ENCODE peak calls at places on chromosomes 16 and 17, in ten cellular contexts. J, O, K, Q, N, M, F, S, P and V are unnamed samples.

GRCh38 chr17:28384281-28385036 is 13.0 kb downstream of the SARM1 start:
- DNase-seq in J (no peak), O (peak), K (peak), Q (no peak), N (no peak), M (peak), F (peak), S (no peak), P (peak), V (peak)

GRCh38 chr17:1087381-1088241 is 90.7 kb downstream of the TIMM22 start:
- DNase-seq in J (no peak), O (peak), K (peak), Q (peak), N (peak), M (no peak), F (no peak), S (no peak), P (no peak), V (no peak)

GRCh38 chr17:31753011-31753410 is 106.0 kb downstream of the COPRS start:
- DNase-seq in J (no peak), O (no peak), K (no peak), Q (no peak), N (no peak), M (no peak), F (no peak), S (no peak), P (no peak), V (no peak)

GRCh38 chr16:18811925-18812324 is 10.6 kb upstream of the ARL6IP1 start:
- DNase-seq in J (no peak), O (no peak), K (no peak), Q (no peak), N (no peak), M (no peak), F (no peak), S (no peak), P (no peak), V (no peak)

GRCh38 chr17:62614142-62614541 is 13.3 kb upstream of the MRC2 start:
- DNase-seq in J (no peak), O (peak), K (no peak), Q (peak), N (no peak), M (no peak), F (no peak), S (peak), P (no peak), V (no peak)

GRCh38 chr17:50661795-50662391 is 27.2 kb downstream of the ABCC3 start:
- DNase-seq in J (no peak), O (no peak), K (peak), Q (peak), N (peak), M (no peak), F (peak), S (peak), P (no peak), V (no peak)

GRCh38 chr16:86211800-86212199 is 298.5 kb upstream of the FOXF1 start:
- DNase-seq in J (no peak), O (no peak), K (no peak), Q (no peak), N (no peak), M (no peak), F (no peak), S (no peak), P (no peak), V (no peak)

GRCh38 chr17:65027305-65027704 is 29.2 kb downstream of the GNA13 start:
- DNase-seq in J (no peak), O (no peak), K (peak), Q (peak), N (no peak), M (peak), F (no peak), S (peak), P (peak), V (peak)

GRCh38 chr17:60840456-60840855 is 162.8 kb downstream of the BCAS3 start:
- DNase-seq in J (no peak), O (no peak), K (no peak), Q (no peak), N (no peak), M (no peak), F (no peak), S (peak), P (no peak), V (no peak)

DNA sequence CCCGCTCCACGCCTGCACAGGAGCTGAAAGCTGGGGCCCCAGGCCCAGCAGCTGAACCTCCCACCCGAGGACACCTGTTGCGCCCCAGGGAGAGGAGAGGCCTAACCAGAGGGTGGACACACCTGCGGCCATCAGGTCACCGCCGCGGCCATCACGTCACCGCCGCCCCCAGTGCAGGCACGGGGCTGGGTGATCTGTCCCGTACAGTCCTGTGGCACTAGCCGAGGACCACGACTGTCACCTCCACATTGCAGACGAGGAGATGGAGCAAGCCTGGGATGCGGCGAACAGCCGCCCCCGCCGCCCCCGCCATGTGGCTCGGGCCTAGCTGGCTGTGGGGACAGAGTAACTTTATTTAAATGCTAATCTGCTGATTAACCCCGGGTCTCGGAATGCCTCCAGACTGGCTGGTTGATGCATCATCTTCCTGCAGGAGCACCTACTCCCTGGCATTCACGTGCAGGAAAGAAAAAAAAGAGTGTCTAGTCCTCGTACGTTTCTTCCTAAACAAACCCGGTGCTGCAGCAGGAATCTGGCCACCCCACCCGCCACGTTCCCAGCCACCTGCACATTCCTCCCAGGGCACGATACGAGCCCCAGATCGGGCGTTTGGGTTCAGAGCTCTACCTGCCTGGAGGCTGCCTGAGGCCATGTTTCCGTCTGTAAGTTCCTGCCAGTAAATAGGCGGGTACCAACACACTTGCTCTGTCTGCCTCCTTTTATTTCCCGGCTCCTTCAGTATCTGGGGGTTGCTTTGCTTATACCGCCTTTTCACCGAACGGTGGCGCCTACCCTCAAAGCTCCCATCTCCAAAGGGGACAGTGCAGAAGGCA is 29.9 kb downstream of the PIEZO1 start:
- DNase-seq in J (no peak), O (no peak), K (peak), Q (peak), N (no peak), M (no peak), F (no peak), S (peak), P (no peak), V (no peak)
- TF ChIP-seq CTCF in J (peak), O (no peak), K (peak), Q (no peak), N (no peak), M (no peak), F (no peak), S (peak), P (no peak), V (no peak)

GRCh38 chr16:10919003-10919351 is 23.3 kb downstream of the DEXI start:
- DNase-seq in J (no peak), O (no peak), K (no peak), Q (no peak), N (no peak), M (no peak), F (no peak), S (no peak), P (no peak), V (no peak)

GRCh38 chr16:10921536-10922327 is 20.5 kb downstream of the DEXI start:
- DNase-seq in J (no peak), O (no peak), K (no peak), Q (no peak), N (peak), M (no peak), F (no peak), S (no peak), P (no peak), V (no peak)

GRCh38 chr16:10916534-10916933 is 25.7 kb downstream of the DEXI start:
- DNase-seq in J (no peak), O (no peak), K (no peak), Q (no peak), N (no peak), M (no peak), F (no peak), S (no peak), P (no peak), V (no peak)

GRCh38 chr16:10920726-10921427 is 21.4 kb downstream of the DEXI start:
- DNase-seq in J (no peak), O (no peak), K (no peak), Q (no peak), N (no peak), M (no peak), F (no peak), S (no peak), P (no peak), V (no peak)

DNA sequence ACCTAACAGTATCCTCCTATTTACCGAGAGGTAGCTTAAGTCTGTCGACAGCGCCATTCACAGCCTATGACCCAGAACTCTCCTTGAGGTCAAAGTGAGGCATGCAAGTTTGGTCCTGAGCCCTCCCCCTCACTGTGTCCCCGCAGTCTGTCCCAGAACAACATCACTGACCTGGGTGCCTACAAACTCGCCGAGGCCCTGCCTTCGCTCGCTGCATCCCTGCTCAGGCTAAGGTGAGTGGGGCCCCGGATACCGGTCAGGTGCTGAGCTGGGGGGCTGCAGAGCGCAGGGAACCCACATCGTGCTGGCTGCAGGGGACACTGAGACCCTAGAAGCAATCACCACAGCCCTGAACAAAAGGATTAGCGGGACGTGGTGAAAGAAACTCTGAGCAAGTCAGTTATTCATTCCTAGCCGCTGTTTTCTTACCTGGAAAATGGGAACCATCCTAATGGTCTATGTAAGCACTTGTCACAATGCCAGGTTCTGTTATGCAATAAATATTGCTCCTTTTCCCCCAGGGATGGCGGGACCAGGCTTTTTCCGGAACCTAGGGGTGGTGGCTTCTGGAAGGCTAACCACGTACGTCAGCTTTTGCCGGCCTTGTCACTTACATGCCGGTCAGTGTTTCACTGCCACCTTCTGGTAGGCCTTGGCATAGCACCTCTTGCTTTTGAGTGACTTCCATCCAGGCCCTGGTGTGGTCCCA is 23.8 kb downstream of the DEXI start:
- DNase-seq in J (peak), O (peak), K (peak), Q (peak), N (peak), M (peak), F (peak), S (peak), P (peak), V (peak)
- TF ChIP-seq CTCF in J (peak), O (peak), K (peak), Q (peak), N (peak), M (peak), F (peak), S (peak), P (peak), V (peak)

GRCh38 chr16:49442805-49443204 is 69.2 kb downstream of the C16orf78 start:
- DNase-seq in J (no peak), O (no peak), K (no peak), Q (no peak), N (no peak), M (no peak), F (no peak), S (no peak), P (no peak), V (no peak)

GRCh38 chr16:49440156-49441065 is 66.8 kb downstream of the C16orf78 start:
- DNase-seq in J (no peak), O (no peak), K (no peak), Q (no peak), N (no peak), M (no peak), F (peak), S (no peak), P (no peak), V (no peak)

GRCh38 chr16:49443576-49443975 is 70.0 kb downstream of the C16orf78 start:
- DNase-seq in J (no peak), O (no peak), K (no peak), Q (no peak), N (no peak), M (no peak), F (no peak), S (no peak), P (no peak), V (no peak)

GRCh38 chr16:49439676-49440075 is 66.1 kb downstream of the C16orf78 start:
- DNase-seq in J (no peak), O (no peak), K (no peak), Q (no peak), N (no peak), M (no peak), F (no peak), S (no peak), P (no peak), V (no peak)

GRCh38 chr16:49441366-49441780 is 67.8 kb downstream of the C16orf78 start:
- DNase-seq in J (no peak), O (peak), K (peak), Q (no peak), N (no peak), M (peak), F (peak), S (no peak), P (peak), V (peak)
- TF ChIP-seq CTCF in J (peak), O (peak), K (peak), Q (peak), N (peak), M (peak), F (peak), S (no peak), P (peak), V (peak)

GRCh38 chr17:69679839-69680238 is 265.3 kb downstream of the MAP2K6 start:
- DNase-seq in J (no peak), O (no peak), K (no peak), Q (no peak), N (no peak), M (no peak), F (no peak), S (no peak), P (no peak), V (no peak)

GRCh38 chr17:69672924-69673323 is 258.4 kb downstream of the MAP2K6 start:
- DNase-seq in J (no peak), O (no peak), K (no peak), Q (peak), N (no peak), M (no peak), F (no peak), S (peak), P (no peak), V (no peak)

DNA sequence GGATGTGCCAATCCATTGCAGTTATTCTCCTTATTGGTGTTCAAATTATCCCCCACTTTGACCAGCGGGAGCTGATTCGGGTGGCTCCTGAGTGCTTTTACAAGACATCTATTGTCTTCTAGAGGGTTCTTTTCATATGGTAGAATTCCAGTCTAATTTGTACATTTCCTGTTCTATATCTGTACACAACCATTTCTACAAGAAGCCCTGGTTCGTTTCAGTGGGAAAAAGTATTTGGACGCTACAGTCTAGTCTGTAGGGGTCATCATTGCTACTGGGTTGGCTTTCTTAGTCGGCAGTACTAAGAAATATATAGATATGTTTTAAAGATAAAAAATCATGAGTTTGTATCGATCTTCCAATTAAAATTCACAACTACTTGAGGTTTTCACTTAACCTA is 262.6 kb downstream of the MAP2K6 start:
- DNase-seq in J (no peak), O (no peak), K (no peak), Q (peak), N (no peak), M (no peak), F (no peak), S (no peak), P (no peak), V (no peak)
- TF ChIP-seq CTCF in J (no peak), O (no peak), K (no peak), Q (no peak), N (no peak), M (no peak), F (no peak), S (no peak), P (no peak), V (no peak)

GRCh38 chr16:48681520-48681919 is 71.5 kb upstream of the N4BP1 start:
- DNase-seq in J (no peak), O (no peak), K (no peak), Q (no peak), N (no peak), M (no peak), F (no peak), S (no peak), P (no peak), V (no peak)
- TF ChIP-seq CTCF in J (peak), O (no peak), K (no peak), Q (no peak), N (no peak), M (no peak), F (peak), S (no peak), P (no peak), V (no peak)

GRCh38 chr16:27511657-27512056 is 38.1 kb downstream of the GTF3C1 start:
- DNase-seq in J (no peak), O (no peak), K (no peak), Q (peak), N (no peak), M (no peak), F (no peak), S (no peak), P (no peak), V (no peak)
- TF ChIP-seq CTCF in J (peak), O (no peak), K (no peak), Q (no peak), N (no peak), M (no peak), F (no peak), S (no peak), P (no peak), V (no peak)

GRCh38 chr17:72336804-72337070 is 215.9 kb downstream of the SOX9 start:
- DNase-seq in J (no peak), O (no peak), K (no peak), Q (no peak), N (no peak), M (no peak), F (no peak), S (no peak), P (no peak), V (no peak)

GRCh38 chr17:72340836-72341235 is 220.0 kb downstream of the SOX9 start:
- DNase-seq in J (no peak), O (no peak), K (no peak), Q (no peak), N (no peak), M (no peak), F (no peak), S (no peak), P (no peak), V (no peak)

GRCh38 chr17:72336026-72336803 is 215.4 kb downstream of the SOX9 start:
- DNase-seq in J (no peak), O (no peak), K (peak), Q (peak), N (no peak), M (no peak), F (no peak), S (no peak), P (no peak), V (no peak)

GRCh38 chr17:72338304-72338703 is 217.5 kb downstream of the SOX9 start:
- DNase-seq in J (no peak), O (no peak), K (no peak), Q (no peak), N (no peak), M (no peak), F (no peak), S (no peak), P (no peak), V (no peak)

GRCh38 chr17:72338847-72339790 is 218.3 kb downstream of the SOX9 start:
- DNase-seq in J (no peak), O (peak), K (no peak), Q (peak), N (no peak), M (no peak), F (no peak), S (peak), P (no peak), V (no peak)
- TF ChIP-seq CTCF in J (no peak), O (no peak), K (no peak), Q (no peak), N (no peak), M (no peak), F (no peak), S (no peak), P (no peak), V (no peak)

DNA sequence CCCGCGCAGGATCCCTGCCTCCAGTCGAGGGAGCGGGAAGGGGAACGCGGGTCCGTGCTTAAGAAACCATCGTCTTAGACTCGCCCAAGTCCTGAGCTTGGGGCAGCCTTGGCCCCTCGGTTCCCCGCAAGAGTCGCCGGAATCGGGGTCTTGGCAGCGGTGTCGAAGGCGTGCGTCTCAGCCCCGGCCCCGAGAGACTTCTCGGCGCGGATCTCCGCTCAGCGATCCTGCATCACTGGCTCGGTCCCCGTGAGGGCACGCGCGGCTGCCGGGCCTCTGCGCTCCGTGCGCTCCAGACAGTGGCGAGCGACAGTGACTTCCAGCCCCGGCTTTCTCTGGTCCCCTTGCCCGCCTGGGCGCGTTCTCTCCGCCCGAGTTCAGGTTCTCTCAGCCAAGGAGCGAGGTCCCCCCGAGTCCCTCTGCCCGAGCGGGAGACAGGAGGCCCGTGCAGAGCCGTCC is 383 bp downstream of the HS3ST3A1 start:
- DNase-seq in J (peak), O (peak), K (no peak), Q (peak), N (no peak), M (no peak), F (no peak), S (no peak), P (no peak), V (peak)
- TF ChIP-seq CTCF in J (no peak), O (no peak), K (no peak), Q (no peak), N (no peak), M (no peak), F (no peak), S (no peak), P (no peak), V (no peak)

GRCh38 chr17:59752446-59752845 is 45.0 kb downstream of the VMP1 start:
- DNase-seq in J (no peak), O (no peak), K (no peak), Q (peak), N (no peak), M (no peak), F (no peak), S (peak), P (no peak), V (no peak)

GRCh38 chr17:59751955-59752413 is 44.5 kb downstream of the VMP1 start:
- DNase-seq in J (no peak), O (no peak), K (no peak), Q (no peak), N (no peak), M (no peak), F (no peak), S (no peak), P (no peak), V (peak)

GRCh38 chr17:59752922-59753321 is 45.5 kb downstream of the VMP1 start:
- DNase-seq in J (no peak), O (no peak), K (no peak), Q (no peak), N (no peak), M (no peak), F (no peak), S (no peak), P (no peak), V (no peak)

GRCh38 chr17:59754547-59754946 is 47.1 kb downstream of the VMP1 start:
- DNase-seq in J (no peak), O (no peak), K (no peak), Q (peak), N (no peak), M (peak), F (no peak), S (peak), P (no peak), V (no peak)

GRCh38 chr17:59753522-59754467 is 46.3 kb downstream of the VMP1 start:
- DNase-seq in J (no peak), O (peak), K (no peak), Q (peak), N (no peak), M (peak), F (peak), S (peak), P (no peak), V (peak)
- TF ChIP-seq CTCF in J (peak), O (peak), K (peak), Q (peak), N (peak), M (peak), F (peak), S (peak), P (peak), V (peak)